ENCODE peak calls at places on chromosome 13, in ten cellular contexts. B is fibroblast of mammary gland; P is NCI-H1092 treated with DMSO at 0.1 percent for 48 hours; U is activated CD4-positive, alpha-beta T cell treated with anti-CD3 and anti-CD28 coated beads, Interleukin-2, amount 50 U/mL, for 1 hour; N is nephron progenitor cell; A is T follicular helper cell; T is HFF-Myc; X is stomach; Q is lower leg skin; F is GM04503. O is an unnamed sample.

GRCh38 chr13:51946163-51946669 is 65.0 kb downstream of the ATP7B start:
- DNase-seq in A (no peak), T (no peak), Q (no peak), U (no peak), N (no peak), P (no peak), X (no peak), F (no peak), B (no peak), O (no peak)

GRCh38 chr13:79108914-79109643 is 297.0 kb downstream of the RBM26 start:
- DNase-seq in U (no peak), Q (no peak), A (no peak), N (no peak), F (no peak), P (peak), T (no peak), B (no peak), X (no peak), O (no peak)

GRCh38 chr13:21849323-21849722 is 178.4 kb downstream of the FGF9 start:
- DNase-seq in P (peak), N (peak), A (no peak), B (peak), U (peak), Q (no peak), T (no peak), X (no peak), F (no peak), O (peak)

GRCh38 chr13:79932556-79932955 is 408.4 kb downstream of the SPRY2 start:
- DNase-seq in T (no peak), P (no peak), F (no peak), X (no peak), A (no peak), B (no peak), Q (no peak), U (no peak), N (no peak), O (no peak)

GRCh38 chr13:91406619-91407018 is 8.2 kb downstream of the GPC5 start:
- DNase-seq in P (peak), X (no peak), B (peak), A (no peak), N (no peak), U (no peak), T (peak), Q (no peak), F (no peak), O (peak)

GRCh38 chr13:90302113-90302512 is 1045.4 kb upstream of the MIR17HG start:
- DNase-seq in B (peak), P (no peak), F (peak), N (no peak), Q (no peak), A (no peak), X (no peak), U (no peak), T (no peak), O (no peak)

GRCh38 chr13:68323106-68323505 is 1093.0 kb upstream of the PCDH9 start:
- DNase-seq in T (no peak), X (no peak), U (no peak), Q (no peak), B (no peak), N (no peak), A (no peak), P (no peak), F (no peak), O (no peak)

GRCh38 chr13:102091231-102091630 is 310.6 kb downstream of the FGF14 start:
- DNase-seq in N (no peak), P (no peak), X (no peak), T (no peak), Q (no peak), B (peak), A (no peak), U (no peak), F (no peak), O (peak)

GRCh38 chr13:49604570-49604969 is 19.2 kb upstream of the RCBTB1 start:
- DNase-seq in P (no peak), N (no peak), A (no peak), B (no peak), X (no peak), T (no peak), U (no peak), F (no peak), Q (no peak), O (no peak)

GRCh38 chr13:97273341-97273831 is 51.3 kb downstream of the MBNL2 start:
- DNase-seq in Q (no peak), P (no peak), A (no peak), X (no peak), N (no peak), F (no peak), B (peak), U (no peak), T (no peak), O (no peak)

GRCh38 chr13:41603917-41604316 is 146.6 kb downstream of the RGCC start:
- DNase-seq in Q (no peak), A (no peak), U (no peak), F (no peak), T (peak), B (peak), P (no peak), N (no peak), X (no peak), O (peak)

GRCh38 chr13:36344886-36345437 is 1.2 kb downstream of the SPART start:
- DNase-seq in N (no peak), Q (no peak), B (peak), T (no peak), F (no peak), A (peak), X (no peak), P (no peak), U (peak), O (no peak)

GRCh38 chr13:37187110-37187509 is 81.6 kb upstream of the CSNK1A1L start:
- DNase-seq in F (no peak), X (no peak), P (no peak), T (no peak), B (no peak), Q (no peak), N (no peak), U (no peak), A (no peak), O (no peak)

GRCh38 chr13:114059428-114059827 is 73.0 kb downstream of the RASA3 start:
- DNase-seq in N (no peak), B (no peak), U (no peak), F (no peak), T (no peak), A (no peak), Q (no peak), P (no peak), X (no peak), O (no peak)

GRCh38 chr13:112851107-112852046 is 117.6 kb upstream of the MCF2L start:
- DNase-seq in Q (no peak), X (no peak), P (no peak), N (no peak), U (no peak), F (no peak), B (no peak), T (no peak), A (no peak), O (no peak)

GRCh38 chr13:21745307-21745706 is 74.4 kb downstream of the FGF9 start:
- DNase-seq in A (no peak), X (no peak), N (no peak), Q (no peak), F (no peak), B (no peak), U (no peak), P (no peak), T (no peak), O (no peak)

O was measured in Calu3.